ENCODE peak calls at places on chromosome 18, in ten cellular contexts. C is GM03348; L is DMS153; V is left ventricle myocardium superior; P is stimulated activated CD8-positive, alpha-beta memory T cell treated with anti-CD3 and anti-CD28 coated beads, Interleukin-15, amount 100 ng/mL, for 4 hours; H is MCF 10A; E is anterior cingulate cortex; J is activated T-cell treated with anti-CD3 and anti-CD28 coated beads, Interleukin-2, amount 50 U/mL, for 4 hours; K is left ventricle myocardium inferior; D is GM04504. Z is an unnamed sample.

GRCh38 chr18:74806700-74807416 is 209.2 kb downstream of the ZNF407 start:
- DNase-seq in C (peak), L (peak), V (no peak), P (no peak), H (peak), E (no peak), J (no peak), K (no peak), D (peak), Z (peak)

GRCh38 chr18:378039-378438 is 110.2 kb upstream of the THOC1 start:
- DNase-seq in C (no peak), L (no peak), V (no peak), P (no peak), H (no peak), E (peak), J (no peak), K (no peak), D (no peak), Z (no peak)

GRCh38 chr18:63319383-63320040 is at the start of gene BCL2:
- DNase-seq in C (no peak), L (no peak), V (no peak), P (no peak), H (peak), E (peak), J (no peak), K (peak), D (no peak), Z (peak)

GRCh38 chr18:30967701-30968100 is 74.8 kb downstream of the DSC3 start:
- DNase-seq in C (no peak), L (no peak), V (no peak), P (no peak), H (no peak), E (no peak), J (no peak), K (no peak), D (no peak), Z (no peak)

GRCh38 chr18:41545091-41545888 is 409.7 kb upstream of the PIK3C3 start:
- DNase-seq in C (no peak), L (no peak), V (no peak), P (no peak), H (no peak), E (no peak), J (no peak), K (no peak), D (no peak), Z (no peak)

GRCh38 chr18:48163184-48164095 is 233.0 kb upstream of the SMAD2 start:
- DNase-seq in C (no peak), L (no peak), V (no peak), P (no peak), H (no peak), E (no peak), J (no peak), K (no peak), D (no peak), Z (no peak)

GRCh38 chr18:58049000-58049688 is 5.1 kb downstream of the NEDD4L start:
- DNase-seq in C (no peak), L (no peak), V (no peak), P (no peak), H (no peak), E (no peak), J (no peak), K (no peak), D (no peak), Z (no peak)

GRCh38 chr18:78769502-78770113 is 210.0 kb upstream of the SALL3 start:
- DNase-seq in C (no peak), L (peak), V (no peak), P (no peak), H (no peak), E (no peak), J (no peak), K (no peak), D (no peak), Z (no peak)

GRCh38 chr18:32577561-32577960 is 106.9 kb upstream of the GAREM1 start:
- DNase-seq in C (no peak), L (peak), V (no peak), P (no peak), H (no peak), E (no peak), J (no peak), K (no peak), D (no peak), Z (no peak)

GRCh38 chr18:6557470-6558245 is 142.9 kb upstream of the L3MBTL4 start:
- DNase-seq in C (peak), L (no peak), V (peak), P (no peak), H (no peak), E (no peak), J (no peak), K (no peak), D (no peak), Z (no peak)

GRCh38 chr18:25164211-25164836 is 187.6 kb downstream of the ZNF521 start:
- DNase-seq in C (peak), L (no peak), V (no peak), P (no peak), H (no peak), E (no peak), J (no peak), K (no peak), D (no peak), Z (no peak)

GRCh38 chr18:7775848-7776247 is 208.7 kb downstream of the PTPRM start:
- DNase-seq in C (no peak), L (no peak), V (no peak), P (no peak), H (no peak), E (no peak), J (no peak), K (no peak), D (no peak), Z (no peak)

GRCh38 chr18:67133669-67134068 is 382.9 kb downstream of the DSEL start:
- DNase-seq in C (no peak), L (peak), V (no peak), P (no peak), H (no peak), E (no peak), J (no peak), K (no peak), D (no peak), Z (no peak)

Z was measured in RKO.